ENCODE peak calls at places on chromosomes 11 and 22, in nine cellular contexts. A is GM23338; U is testis; V is HCT116; O is PC-3; B is CD8-positive, alpha-beta T cell; J is cardiac muscle cell; F is GM12878; Q is tibial nerve. G is an unnamed sample.

GRCh38 chr11:32893091-32893946 is 708 bp downstream of the QSER1 start:
- DNase-seq in A (peak; percentile 82), U (peak; percentile 62), V (no peak), O (peak; percentile 32), B (peak; percentile 21), J (peak; percentile 50), F (no peak), Q (peak; percentile 29), G (peak; percentile 40)

GRCh38 chr11:86800076-86800955 is at the start of gene PRSS23:
- DNase-seq in A (peak; percentile 67), U (peak; percentile 76), V (no peak), O (peak; percentile 78), B (no peak), J (peak; percentile 72), F (no peak), Q (peak; percentile 34), G (peak; percentile 49)

GRCh38 chr11:110294509-110294908 is 1.9 kb downstream of the RDX start:
- DNase-seq in A (no peak), U (no peak), V (no peak), O (no peak), B (no peak), J (no peak), F (no peak), Q (no peak), G (no peak)

GRCh38 chr11:73538381-73538872 is 59.5 kb downstream of the FAM168A start:
- DNase-seq in A (peak; percentile 70), U (no peak), V (no peak), O (no peak), B (no peak), J (peak; percentile 36), F (peak; percentile 53), Q (no peak), G (no peak)

GRCh38 chr11:8068605-8069221 is 12.3 kb upstream of the TUB start:
- DNase-seq in A (no peak), U (peak; percentile 86), V (no peak), O (peak; percentile 39), B (no peak), J (peak; percentile 94), F (no peak), Q (peak; percentile 62), G (no peak)

GRCh38 chr11:33515347-33515746 is 185.3 kb downstream of the C11orf91 start:
- DNase-seq in A (no peak), U (no peak), V (no peak), O (no peak), B (no peak), J (peak; percentile 57), F (no peak), Q (no peak), G (no peak)

GRCh38 chr11:44437122-44437521 is 127.2 kb upstream of the ALX4 start:
- DNase-seq in A (no peak), U (no peak), V (no peak), O (no peak), B (no peak), J (no peak), F (no peak), Q (no peak), G (no peak)

GRCh38 chr11:128579790-128580504 is 7.4 kb downstream of the ETS1 start:
- DNase-seq in A (no peak), U (no peak), V (no peak), O (peak; percentile 51), B (no peak), J (no peak), F (no peak), Q (no peak), G (no peak)

GRCh38 chr11:123628936-123629683 is 25.3 kb downstream of the SCN3B start:
- DNase-seq in A (no peak), U (peak; percentile 65), V (no peak), O (peak; percentile 39), B (no peak), J (peak; percentile 86), F (no peak), Q (no peak), G (no peak)

GRCh38 chr22:33467718-33468117 is 409.5 kb upstream of the SYN3 start:
- DNase-seq in A (no peak), U (no peak), V (no peak), O (no peak), B (no peak), J (no peak), F (no peak), Q (no peak), G (no peak)

DNA sequence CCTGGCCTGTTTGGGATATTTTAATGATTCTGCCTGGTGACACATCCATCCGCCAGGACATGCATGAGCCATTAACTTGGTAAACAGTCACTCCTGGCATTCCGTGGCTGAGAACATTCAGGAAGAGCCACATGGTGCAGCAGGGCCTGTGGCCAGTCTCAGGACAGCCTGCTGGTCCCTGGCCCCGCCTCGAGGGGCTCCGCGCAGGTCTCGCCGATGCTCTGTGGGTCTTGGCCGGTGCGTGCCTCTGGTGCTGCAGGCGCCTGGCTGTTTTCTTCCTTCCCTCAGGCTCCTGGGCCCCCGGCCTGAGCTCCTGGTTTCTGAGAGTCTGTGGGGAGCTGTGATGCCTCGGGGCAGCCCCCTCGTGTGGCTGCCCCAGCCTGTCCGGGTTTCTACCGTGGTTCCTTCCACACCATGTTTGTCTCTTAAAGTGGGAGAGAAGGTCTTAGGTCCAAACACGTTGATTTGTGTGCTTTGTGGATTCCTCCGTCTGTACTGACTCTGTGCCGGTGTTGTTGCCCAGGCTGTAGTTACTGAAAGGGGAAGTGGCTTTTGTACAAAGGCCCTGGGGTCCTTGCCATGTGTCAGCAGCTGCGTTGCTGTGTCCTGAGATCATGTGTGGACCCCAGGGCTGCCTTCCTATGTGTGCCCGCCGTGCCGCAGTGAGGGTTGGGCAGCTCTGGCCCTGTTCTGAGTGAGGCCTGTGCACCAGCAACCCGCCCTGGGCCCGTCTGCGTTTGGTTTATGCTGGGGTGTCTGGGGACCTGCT is 6.5 kb downstream of the TRABD start:
- DNase-seq in A (no peak), U (no peak), V (no peak), O (peak; percentile 68), B (no peak), J (no peak), F (no peak), Q (no peak), G (no peak)
- H3K4me1 ChIP-seq in A (peaks cover 4% of the 10 kb centered on the region), U (peaks cover 26% of the 10 kb centered on the region), V (peaks cover 34% of the 10 kb centered on the region), O (peaks cover 39% of the 10 kb centered on the region), B (peaks cover 53% of the 10 kb centered on the region), J (peaks cover 29% of the 10 kb centered on the region), F (peaks cover 71% of the 10 kb centered on the region), Q (peaks cover 49% of the 10 kb centered on the region), G (peaks cover 55% of the 10 kb centered on the region)

GRCh38 chr11:57476883-57477506 is 16.7 kb downstream of the RTN4RL2 start:
- DNase-seq in A (peak; percentile 73), U (peak; percentile 39), V (no peak), O (peak; percentile 66), B (no peak), J (no peak), F (no peak), Q (no peak), G (no peak)
- H3K4me3 ChIP-seq in A (peak overlapping the region; percentile 65), U (peak overlapping the region; percentile 43), V (no peak overlapping the region), O (peak overlapping the region; percentile 61), B (peak overlapping the region; percentile 63), J (peak overlapping the region; percentile 19), F (peak overlapping the region; percentile 57), Q (peak overlapping the region; percentile 52), G (peak overlapping the region; percentile 47)

GRCh38 chr11:2383823-2384722 is 7.0 kb downstream of the CD81 start:
- DNase-seq in A (peak; percentile 69), U (peak; percentile 56), V (no peak), O (no peak), B (no peak), J (no peak), F (peak; percentile 39), Q (no peak), G (peak; percentile 75)

GRCh38 chr11:2384723-2385041 is 7.6 kb downstream of the CD81 start:
- DNase-seq in A (no peak), U (no peak), V (no peak), O (no peak), B (no peak), J (no peak), F (no peak), Q (no peak), G (no peak)

GRCh38 chr11:2386591-2386990 is 9.5 kb downstream of the CD81 start:
- DNase-seq in A (no peak), U (no peak), V (no peak), O (no peak), B (no peak), J (no peak), F (no peak), Q (no peak), G (no peak)

GRCh38 chr11:2387266-2387982 is 10.3 kb downstream of the CD81 start:
- DNase-seq in A (no peak), U (no peak), V (no peak), O (no peak), B (no peak), J (no peak), F (no peak), Q (no peak), G (no peak)

GRCh38 chr11:2385156-2386151 is 8.3 kb downstream of the CD81 start:
- DNase-seq in A (no peak), U (no peak), V (no peak), O (no peak), B (no peak), J (no peak), F (peak; percentile 36), Q (no peak), G (no peak)
- H3K4me1 ChIP-seq in A (peaks cover 5% of the 10 kb centered on the region), U (peaks cover 93% of the 10 kb centered on the region), V (peaks cover 61% of the 10 kb centered on the region), O (no peaks in the 10 kb centered on the region), B (peaks cover 68% of the 10 kb centered on the region), J (peaks cover 25% of the 10 kb centered on the region), F (peaks cover 90% of the 10 kb centered on the region), Q (peaks cover 99% of the 10 kb centered on the region), G (peaks cover 78% of the 10 kb centered on the region)

GRCh38 chr11:35945137-35945518 is 1.3 kb downstream of the LDLRAD3 start:
- DNase-seq in A (no peak), U (no peak), V (no peak), O (no peak), B (no peak), J (no peak), F (no peak), Q (no peak), G (no peak)
- H3K4me3 ChIP-seq in A (peak overlapping the region; percentile 82), U (no peak overlapping the region), V (peak overlapping the region; percentile 72), O (peak overlapping the region; percentile 93), B (no peak overlapping the region), J (no peak overlapping the region), F (no peak overlapping the region), Q (peak overlapping the region; percentile 47), G (no peak overlapping the region)

GRCh38 chr22:23763579-23764331 is 965 bp downstream of the C22orf15 start:
- DNase-seq in A (peak; percentile 69), U (no peak), V (no peak), O (no peak), B (no peak), J (no peak), F (no peak), Q (no peak), G (peak; percentile 47)

GRCh38 chr22:23767673-23768548 is at the start of gene CHCHD10:
- DNase-seq in A (peak; percentile 90), U (peak; percentile 91), V (peak; percentile 60), O (peak; percentile 76), B (peak; percentile 54), J (peak; percentile 83), F (no peak), Q (peak; percentile 60), G (peak; percentile 68)

GRCh38 chr22:23769321-23769965 is 1.7 kb upstream of the CHCHD10 start:
- DNase-seq in A (no peak), U (no peak), V (no peak), O (no peak), B (no peak), J (no peak), F (no peak), Q (no peak), G (no peak)

GRCh38 chr22:23764931-23765881 is 2.4 kb downstream of the C22orf15 start:
- DNase-seq in A (no peak), U (no peak), V (no peak), O (no peak), B (no peak), J (no peak), F (no peak), Q (no peak), G (no peak)

GRCh38 chr22:23767303-23767672 is 484 bp downstream of the CHCHD10 start:
- DNase-seq in A (no peak), U (no peak), V (no peak), O (no peak), B (no peak), J (no peak), F (no peak), Q (no peak), G (no peak)
- H3K4me1 ChIP-seq in A (peaks cover 29% of the 10 kb centered on the region), U (peaks cover 10% of the 10 kb centered on the region), V (peaks cover 68% of the 10 kb centered on the region), O (peaks cover 4% of the 10 kb centered on the region), B (peaks cover 66% of the 10 kb centered on the region), J (peaks cover 26% of the 10 kb centered on the region), F (peaks cover 35% of the 10 kb centered on the region), Q (peaks cover 34% of the 10 kb centered on the region), G (peaks cover 43% of the 10 kb centered on the region)

G was measured in CD8-positive, alpha-beta memory T cell.